ENCODE peak calls at places on chromosomes 11 and 22, in four cellular contexts. E is astrocyte, T is HL-60, C is body of pancreas. J is an unnamed sample.

GRCh38 chr11:105132716-105133511 is 6.7 kb downstream of the CARD18 start:
- DNase-seq in E (peak; percentile 68), C (no peak), T (no peak), J (peak; percentile 45)

GRCh38 chr11:131748146-131749050 is 378.0 kb downstream of the NTM start:
- DNase-seq in C (peak; percentile 58), T (peak; percentile 21), E (peak; percentile 58), J (peak; percentile 41)

GRCh38 chr11:78339483-78339882 is 78.1 kb downstream of the GAB2 start:
- DNase-seq in C (no peak), T (no peak), E (no peak), J (no peak)

GRCh38 chr22:19663821-19664325 is 50.4 kb upstream of the SEPTIN5 start:
- DNase-seq in T (no peak), E (peak; percentile 64), C (no peak), J (no peak)

GRCh38 chr11:2775626-2776350 is 76.0 kb upstream of the KCNQ1OT1 start:
- DNase-seq in C (peak; percentile 11), T (no peak), E (no peak), J (no peak)

GRCh38 chr22:36913431-36914382 is at the start of gene CSF2RB:
- DNase-seq in C (no peak), E (no peak), T (peak; percentile 93), J (no peak)

GRCh38 chr22:36641902-36642640 is 61.5 kb downstream of the CACNG2 start:
- DNase-seq in T (no peak), E (peak; percentile 14), C (no peak), J (peak; percentile 74)

GRCh38 chr11:10387209-10388083 is 67.6 kb upstream of the AMPD3 start:
- DNase-seq in E (peak; percentile 93), T (no peak), C (peak; percentile 15), J (no peak)

GRCh38 chr11:57358543-57358961 is 20.4 kb downstream of the P2RX3 start:
- DNase-seq in T (no peak), C (no peak), E (peak; percentile 47), J (peak; percentile 35)

GRCh38 chr11:118659956-118660645 is 19.3 kb downstream of the TREH start:
- DNase-seq in C (no peak), E (no peak), T (no peak), J (no peak)

GRCh38 chr11:2886936-2887335 is 1.4 kb upstream of the CDKN1C start:
- DNase-seq in C (no peak), T (no peak), E (no peak), J (no peak)

GRCh38 chr11:121930004-121930965 is 185.7 kb downstream of the BLID start:
- DNase-seq in T (no peak), E (peak; percentile 52), C (no peak), J (no peak)

GRCh38 chr11:71255323-71255722 is 2.9 kb upstream of the SHANK2 start:
- DNase-seq in E (no peak), C (peak; percentile 63), T (no peak), J (no peak)

GRCh38 chr11:73652046-73652730 is 5.8 kb downstream of the PLEKHB1 start:
- DNase-seq in C (peak; percentile 46), T (no peak), E (no peak), J (no peak)

GRCh38 chr11:130947889-130948288 is 31.6 kb upstream of the SNX19 start:
- DNase-seq in T (no peak), C (no peak), E (no peak), J (peak; percentile 6)

GRCh38 chr11:130761560-130762220 is 154.6 kb downstream of the SNX19 start:
- DNase-seq in C (no peak), E (no peak), T (no peak), J (no peak)

GRCh38 chr22:39094717-39095389 is 2.2 kb upstream of the APOBEC3H start:
- DNase-seq in T (no peak), E (no peak), C (no peak), J (no peak)

GRCh38 chr11:96098511-96099241 is 174.8 kb upstream of the MTMR2 start:
- DNase-seq in E (no peak), C (no peak), T (no peak), J (no peak)

GRCh38 chr22:21593406-21594232 is 26.1 kb downstream of the UBE2L3 start:
- DNase-seq in E (no peak), T (no peak), C (no peak), J (no peak)

GRCh38 chr22:20531404-20532181 is 24.2 kb downstream of the MED15 start:
- DNase-seq in C (no peak), T (no peak), E (peak; percentile 92), J (peak; percentile 86)

GRCh38 chr11:35085766-35086165 is 53.2 kb upstream of the CD44 start:
- DNase-seq in E (no peak), C (no peak), T (no peak), J (no peak)

GRCh38 chr11:48054994-48055291 is 74.6 kb downstream of the PTPRJ start:
- DNase-seq in E (no peak), T (no peak), C (no peak), J (no peak)

GRCh38 chr11:111403021-111403725 is 24.1 kb upstream of the POU2AF1 start:
- DNase-seq in C (no peak), T (no peak), E (no peak), J (no peak)

GRCh38 chr22:49641770-49642313 is 185.8 kb downstream of the BRD1 start:
- DNase-seq in T (no peak), E (no peak), C (peak; percentile 71), J (no peak)

GRCh38 chr22:49642741-49643140 is 184.9 kb downstream of the BRD1 start:
- DNase-seq in T (no peak), E (no peak), C (no peak), J (no peak)

GRCh38 chr22:49643998-49644397 is 183.7 kb downstream of the BRD1 start:
- DNase-seq in E (no peak), C (no peak), T (no peak), J (no peak)

GRCh38 chr22:49643466-49643865 is 184.2 kb downstream of the BRD1 start:
- DNase-seq in C (no peak), E (no peak), T (no peak), J (no peak)

GRCh38 chr22:49642331-49642730 is 185.3 kb downstream of the BRD1 start:
- DNase-seq in C (peak; percentile 29), T (no peak), E (no peak), J (no peak)
- TF ChIP-seq CTCF in C (no peak), T (no peak), E (no peak), J (no peak)

GRCh38 chr11:65008016-65008415 is 5.9 kb upstream of the ARL2 start:
- DNase-seq in E (no peak), T (no peak), C (no peak), J (no peak)
- TF ChIP-seq CTCF in E (no peak), T (no peak), C (no peak), J (no peak)

GRCh38 chr11:114209343-114209742 is 86.9 kb upstream of the NNMT start:
- DNase-seq in E (no peak), C (no peak), T (no peak), J (no peak)

GRCh38 chr11:114207096-114207495 is 89.1 kb upstream of the NNMT start:
- DNase-seq in C (no peak), T (no peak), E (no peak), J (no peak)

GRCh38 chr11:114208371-114208770 is 87.8 kb upstream of the NNMT start:
- DNase-seq in T (no peak), E (no peak), C (no peak), J (no peak)

GRCh38 chr11:114211444-114212122 is 84.6 kb upstream of the NNMT start:
- DNase-seq in E (no peak), T (no peak), C (no peak), J (no peak)

GRCh38 chr11:114209904-114210303 is 86.3 kb upstream of the NNMT start:
- DNase-seq in T (no peak), E (no peak), C (no peak), J (no peak)
- TF ChIP-seq CTCF in T (no peak), E (no peak), C (no peak), J (no peak)

DNA sequence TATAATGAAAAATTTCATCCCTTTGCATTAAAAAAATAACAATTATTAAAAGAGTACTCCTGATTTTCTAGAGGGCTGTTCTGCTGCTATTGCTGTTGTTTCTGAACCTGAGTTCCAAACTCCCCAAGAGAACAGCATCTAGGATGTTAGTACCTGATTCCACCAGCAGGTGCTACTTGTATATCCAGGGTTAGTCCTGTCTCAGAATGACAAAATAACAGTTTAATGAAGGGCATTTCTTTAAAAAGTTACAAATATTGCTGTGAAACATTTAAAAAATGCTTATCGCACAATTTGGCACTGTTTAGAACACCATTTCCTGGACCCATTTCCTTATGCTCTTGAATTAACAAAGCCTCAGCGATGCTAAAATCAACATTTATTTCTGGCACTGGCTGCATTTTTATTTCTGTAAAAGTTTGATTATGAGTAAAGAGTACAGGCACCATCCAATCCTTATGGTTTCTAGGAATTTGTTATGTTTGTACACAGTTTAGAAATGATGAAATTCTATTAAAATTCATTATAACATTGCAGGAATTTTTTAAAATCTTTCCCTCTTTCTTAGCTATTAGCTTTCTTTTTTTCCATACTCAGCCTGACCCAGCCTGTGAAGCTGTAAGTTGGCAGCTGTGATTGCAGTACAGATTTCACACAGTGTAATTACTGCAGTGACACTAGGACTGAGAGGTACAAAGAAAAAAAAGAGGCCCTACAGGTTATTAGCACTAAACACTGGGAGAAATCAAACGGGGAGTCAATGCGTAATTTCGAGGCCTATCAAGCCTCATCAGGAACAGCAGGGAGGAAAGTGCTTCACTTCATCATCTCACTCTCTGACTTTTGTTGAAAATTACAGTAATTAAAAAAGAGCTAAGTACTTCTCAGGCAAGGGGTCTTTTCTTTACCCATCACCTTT is 208.8 kb downstream of the DCDC1 start:
- DNase-seq in C (no peak), T (no peak), E (no peak), J (no peak)
- TF ChIP-seq CTCF in C (no peak), T (no peak), E (peak; percentile 29), J (no peak)